ENCODE peak calls at places on chromosome 11, in seven cellular contexts. P is spleen; O is activated T-cell treated with anti-CD3 and anti-CD28 coated beads for 1 hour; D is choroid plexus epithelial cell; G is activated CD8-positive, alpha-beta memory T cell treated with anti-CD3 and anti-CD28 coated beads, Interleukin-2, amount 50 U/mL, for 4 hours; U is NCI-H345; S is RPMI8226. Z is an unnamed sample.

GRCh38 chr11:44005956-44006355 is 41.8 kb upstream of the ACCSL start:
- DNase-seq in P (no peak), O (no peak), D (no peak), G (no peak), U (no peak), S (no peak), Z (no peak)

GRCh38 chr11:108916290-108916689 is 251.4 kb downstream of the DDX10 start:
- DNase-seq in P (no peak), O (no peak), D (no peak), G (no peak), U (no peak), S (no peak), Z (no peak)

GRCh38 chr11:8442301-8442700 is 151.7 kb downstream of the STK33 start:
- DNase-seq in P (no peak), O (no peak), D (peak; percentile 19), G (no peak), U (no peak), S (no peak), Z (no peak)

GRCh38 chr11:9717719-9718118 is 53.8 kb downstream of the SWAP70 start:
- DNase-seq in P (no peak), O (no peak), D (no peak), G (no peak), U (no peak), S (no peak), Z (no peak)

GRCh38 chr11:34169664-34170063 is 64.2 kb downstream of the NAT10 start:
- DNase-seq in P (no peak), O (no peak), D (no peak), G (no peak), U (no peak), S (no peak), Z (no peak)

GRCh38 chr11:69899957-69900821 is 81.0 kb upstream of the FGF3 start:
- DNase-seq in P (peak; percentile 62), O (no peak), D (peak; percentile 35), G (no peak), U (no peak), S (no peak), Z (no peak)

GRCh38 chr11:62430350-62430749 is 11.5 kb downstream of the SCGB1A1 start:
- DNase-seq in P (no peak), O (no peak), D (no peak), G (no peak), U (no peak), S (no peak), Z (no peak)

GRCh38 chr11:128765104-128765503 is 71.2 kb downstream of the FLI1 start:
- DNase-seq in P (no peak), O (no peak), D (no peak), G (no peak), U (no peak), S (no peak), Z (no peak)

Z was measured in kidney epithelial cell.